ENCODE peak calls at places on chromosomes 6 and 20, in four cellular contexts. I is CD8-positive, alpha-beta T cell; N is T-helper 9 cell; A is mesothelial cell of epicardium. F is an unnamed sample.

GRCh38 chr20:41138527-41139226 is 1.3 kb downstream of the PLCG1 start:
- DNase-seq in I (peak), N (no peak), A (no peak), F (no peak)

GRCh38 chr6:99514089-99514488 is 1.1 kb downstream of the USP45 start:
- DNase-seq in I (no peak), N (no peak), A (no peak), F (no peak)

GRCh38 chr6:168124161-168124560 is 45.1 kb upstream of the FRMD1 start:
- DNase-seq in I (no peak), N (no peak), A (no peak), F (no peak)

GRCh38 chr6:7108196-7108963 is 619 bp downstream of the RREB1 start:
- DNase-seq in I (peak), N (peak), A (peak), F (peak)

GRCh38 chr6:41258196-41258493 is 28.3 kb downstream of the TREM1 start:
- DNase-seq in I (no peak), N (no peak), A (no peak), F (no peak)

GRCh38 chr20:24650091-24650490 is 180.7 kb downstream of the SYNDIG1 start:
- DNase-seq in I (no peak), N (no peak), A (no peak), F (no peak)

GRCh38 chr20:10467985-10468845 is 33.1 kb downstream of the SLX4IP start:
- DNase-seq in I (no peak), N (no peak), A (no peak), F (no peak)

GRCh38 chr6:130434174-130434873 is 68.5 kb downstream of the TMEM200A start:
- DNase-seq in I (no peak), N (no peak), A (no peak), F (no peak)

GRCh38 chr6:137218917-137219663 is at the start of gene IFNGR1:
- DNase-seq in I (peak), N (peak), A (peak), F (peak)

GRCh38 chr6:27839303-27840081 is 72.7 kb downstream of the OR2B2 start:
- DNase-seq in I (no peak), N (no peak), A (no peak), F (no peak)

GRCh38 chr20:53712212-53712977 is 118.8 kb upstream of the ZNF217 start:
- DNase-seq in I (no peak), N (no peak), A (no peak), F (no peak)

GRCh38 chr6:10662207-10662606 is 32.2 kb downstream of the C6orf52 start:
- DNase-seq in I (no peak), N (no peak), A (no peak), F (no peak)

GRCh38 chr6:40586800-40587201 is 363 bp downstream of the LRFN2 start:
- DNase-seq in I (no peak), N (no peak), A (peak), F (peak)

GRCh38 chr6:37566209-37566859 is 66.6 kb upstream of the CCDC167 start:
- DNase-seq in I (peak), N (peak), A (peak), F (peak)

GRCh38 chr6:138765896-138766487 is 7.6 kb upstream of the CCDC28A start:
- DNase-seq in I (no peak), N (no peak), A (no peak), F (no peak)

GRCh38 chr20:45781391-45781931 is 10.2 kb downstream of the WFDC3 start:
- DNase-seq in I (no peak), N (no peak), A (no peak), F (peak)

GRCh38 chr6:108895591-108895990 is 47.4 kb downstream of the ARMC2 start:
- DNase-seq in I (no peak), N (no peak), A (no peak), F (no peak)

GRCh38 chr6:170266061-170266825 is 24.6 kb downstream of the DLL1 start:
- DNase-seq in I (no peak), N (no peak), A (no peak), F (no peak)

GRCh38 chr6:34792605-34793500 is 970 bp downstream of the BLTP3A start:
- DNase-seq in I (no peak), N (no peak), A (no peak), F (no peak)

GRCh38 chr6:100267721-100268123 is 197.0 kb downstream of the SIM1 start:
- DNase-seq in I (no peak), N (no peak), A (no peak), F (no peak)

GRCh38 chr20:19252670-19253120 is 40.3 kb downstream of the SLC24A3 start:
- DNase-seq in I (no peak), N (no peak), A (no peak), F (peak)